ENCODE peak calls at places on chromosomes 11 and 22, in six cellular contexts. One of them, this sample, is unnamed.

GRCh38 chr22:31162015-31162765 is 2.2 kb downstream of the RNF185 start:
- DNase-seq in HCT116: no peak
- DNase-seq in K562: no peak
- DNase-seq in HepG2: no peak
- DNase-seq in H1: no peak
- DNase-seq in GM12878: no peak
- DNase-seq in this sample: no peak

GRCh38 chr11:108286956-108287355 is 64.1 kb downstream of the ATM start:
- DNase-seq in HCT116: no peak
- DNase-seq in HepG2: no peak
- DNase-seq in GM12878: no peak
- DNase-seq in K562: no peak
- DNase-seq in H1: no peak
- DNase-seq in this sample: no peak

GRCh38 chr22:49848690-49849160 is 4.9 kb upstream of the ZBED4 start:
- DNase-seq in K562: no peak
- DNase-seq in HCT116: no peak
- DNase-seq in H1: no peak
- DNase-seq in HepG2: no peak
- DNase-seq in GM12878: no peak
- DNase-seq in this sample: no peak

GRCh38 chr22:27959335-27960090 is 40.5 kb upstream of the PITPNB start:
- DNase-seq in HepG2: no peak
- DNase-seq in HCT116: no peak
- DNase-seq in GM12878: no peak
- DNase-seq in H1: no peak
- DNase-seq in K562: no peak
- DNase-seq in this sample: no peak

GRCh38 chr22:20033045-20033706 is 12.3 kb downstream of the TANGO2 start:
- DNase-seq in HCT116: no peak
- DNase-seq in GM12878: no peak
- DNase-seq in K562: no peak
- DNase-seq in H1: no peak
- DNase-seq in HepG2: no peak
- DNase-seq in this sample: no peak

GRCh38 chr11:78292109-78292803 is 103.5 kb downstream of the USP35 start:
- DNase-seq in H1: no peak
- DNase-seq in GM12878: no peak
- DNase-seq in HCT116: no peak
- DNase-seq in K562: peak
- DNase-seq in HepG2: peak
- DNase-seq in this sample: no peak

GRCh38 chr11:80462211-80462610 is 1021.4 kb upstream of the TENM4 start:
- DNase-seq in HepG2: no peak
- DNase-seq in K562: no peak
- DNase-seq in HCT116: no peak
- DNase-seq in H1: no peak
- DNase-seq in GM12878: no peak
- DNase-seq in this sample: no peak

GRCh38 chr11:72591785-72592490 is 82.3 kb downstream of the PDE2A start:
- DNase-seq in H1: no peak
- DNase-seq in K562: no peak
- DNase-seq in GM12878: no peak
- DNase-seq in HepG2: no peak
- DNase-seq in HCT116: no peak
- DNase-seq in this sample: no peak

GRCh38 chr11:81886406-81887075 is 847.1 kb downstream of the FAM181B start:
- DNase-seq in HCT116: no peak
- DNase-seq in K562: no peak
- DNase-seq in HepG2: no peak
- DNase-seq in GM12878: no peak
- DNase-seq in H1: no peak
- DNase-seq in this sample: no peak

GRCh38 chr22:36358533-36359171 is 29.1 kb downstream of the MYH9 start:
- DNase-seq in HepG2: no peak
- DNase-seq in H1: no peak
- DNase-seq in HCT116: no peak
- DNase-seq in K562: no peak
- DNase-seq in GM12878: no peak
- DNase-seq in this sample: no peak

GRCh38 chr22:29503811-29504372 is 23.9 kb downstream of the NEFH start:
- DNase-seq in H1: no peak
- DNase-seq in K562: no peak
- DNase-seq in HepG2: no peak
- DNase-seq in HCT116: no peak
- DNase-seq in GM12878: no peak
- DNase-seq in this sample: no peak
- TF ChIP-seq ZNF274 in H1: no peak
- TF ChIP-seq ZNF274 in K562: no peak
- TF ChIP-seq ZNF274 in HepG2: no peak
- TF ChIP-seq ZNF274 in HCT116: no peak
- TF ChIP-seq ZNF274 in GM12878: no peak
- TF ChIP-seq ZNF274 in this sample: no peak

DNA sequence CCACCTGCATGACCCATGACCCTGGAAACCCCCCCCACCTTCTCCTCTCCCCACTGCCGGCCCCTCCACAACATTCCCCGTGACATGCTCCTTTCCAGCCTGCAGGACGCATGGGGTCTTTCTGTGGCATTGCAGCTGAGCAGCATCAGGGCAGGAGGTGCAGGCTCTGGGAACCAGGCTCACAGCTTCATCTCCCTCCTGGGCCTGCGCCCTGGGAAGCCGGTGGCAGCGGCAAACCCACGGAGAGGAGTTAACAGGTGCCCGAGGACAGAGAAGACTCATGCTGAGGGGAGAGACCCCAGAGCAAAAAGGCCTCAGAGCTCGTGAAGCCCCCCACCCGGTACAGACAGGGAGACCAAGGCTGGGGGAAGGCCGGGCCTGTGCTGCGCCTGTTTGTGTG is 32.2 kb downstream of the CDKN1C start:
- DNase-seq in H1: no peak
- DNase-seq in K562: no peak
- DNase-seq in GM12878: no peak
- DNase-seq in HCT116: no peak
- DNase-seq in HepG2: no peak
- DNase-seq in this sample: no peak
- TF ChIP-seq ZNF274 in H1: no peak
- TF ChIP-seq ZNF274 in K562: no peak
- TF ChIP-seq ZNF274 in GM12878: no peak
- TF ChIP-seq ZNF274 in HCT116: no peak
- TF ChIP-seq ZNF274 in HepG2: no peak
- TF ChIP-seq ZNF274 in this sample: no peak

GRCh38 chr11:114226283-114226859 is 69.8 kb upstream of the NNMT start:
- DNase-seq in H1: no peak
- DNase-seq in HepG2: no peak
- DNase-seq in GM12878: no peak
- DNase-seq in K562: no peak
- DNase-seq in HCT116: no peak
- DNase-seq in this sample: no peak
- TF ChIP-seq ZNF274 in H1: no peak
- TF ChIP-seq ZNF274 in HepG2: no peak
- TF ChIP-seq ZNF274 in GM12878: no peak
- TF ChIP-seq ZNF274 in K562: no peak
- TF ChIP-seq ZNF274 in HCT116: no peak
- TF ChIP-seq ZNF274 in this sample: no peak

DNA sequence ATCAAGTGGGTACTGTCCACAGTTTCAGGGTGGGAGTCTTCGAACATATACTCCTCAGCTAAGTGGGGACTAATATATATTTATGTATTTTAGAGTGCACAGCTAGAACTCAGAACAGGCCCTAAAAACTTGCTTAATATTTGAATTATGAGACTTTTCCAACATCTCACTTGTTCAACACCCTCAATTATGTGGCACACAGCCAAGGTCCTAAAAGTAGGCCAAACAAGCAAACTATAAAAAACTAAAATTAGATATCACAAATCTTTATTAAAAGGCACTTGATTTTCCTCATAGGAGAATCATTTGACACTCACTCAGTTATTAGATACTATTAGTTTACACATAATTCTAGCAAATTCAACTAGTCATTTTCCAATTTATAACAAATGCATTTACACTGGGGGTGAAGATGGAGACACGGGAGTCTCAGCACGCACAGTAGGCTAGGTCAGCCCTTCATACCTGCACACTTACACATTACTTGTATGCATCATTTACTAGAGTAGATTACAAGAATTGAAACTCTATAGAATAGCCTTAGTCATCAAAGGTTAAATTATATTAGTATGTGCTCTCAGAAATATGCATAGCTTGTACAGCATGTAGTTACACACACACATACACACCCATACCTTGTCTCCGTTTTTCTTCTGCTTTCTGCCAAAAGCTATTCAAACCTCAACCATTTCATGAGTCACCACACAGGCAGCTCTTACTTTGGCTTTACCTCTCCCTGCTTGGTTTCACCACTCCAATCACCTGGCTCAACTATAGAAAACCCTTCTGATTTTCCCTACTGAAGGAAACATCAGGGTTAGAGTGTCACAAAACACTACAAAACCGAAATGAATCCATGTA is 171.5 kb downstream of the SBF2 start:
- DNase-seq in HepG2: no peak
- DNase-seq in K562: no peak
- DNase-seq in GM12878: no peak
- DNase-seq in H1: no peak
- DNase-seq in HCT116: peak
- DNase-seq in this sample: no peak
- TF ChIP-seq ZNF274 in HepG2: no peak
- TF ChIP-seq ZNF274 in K562: no peak
- TF ChIP-seq ZNF274 in GM12878: no peak
- TF ChIP-seq ZNF274 in H1: no peak
- TF ChIP-seq ZNF274 in HCT116: no peak
- TF ChIP-seq ZNF274 in this sample: no peak

GRCh38 chr11:800473-800872 is 2.4 kb upstream of the SLC25A22 start:
- DNase-seq in GM12878: no peak
- DNase-seq in HepG2: no peak
- DNase-seq in HCT116: no peak
- DNase-seq in H1: no peak
- DNase-seq in K562: no peak
- DNase-seq in this sample: no peak
- TF ChIP-seq ZNF274 in GM12878: no peak
- TF ChIP-seq ZNF274 in HepG2: no peak
- TF ChIP-seq ZNF274 in HCT116: no peak
- TF ChIP-seq ZNF274 in H1: no peak
- TF ChIP-seq ZNF274 in K562: no peak
- TF ChIP-seq ZNF274 in this sample: no peak